ENCODE peak calls at places on chromosomes 2 and 18, in ten cellular contexts. G is breast epithelium, O is HCT116, R is psoas muscle, W is LNCaP clone FGC, I is stomach, Y is left ventricle myocardium inferior, C is Calu3, S is K562, B is upper lobe of left lung. P is an unnamed sample.
A peak's percentile ranks its signal among the peaks of the same experiment; 100 is the strongest.

GRCh38 chr18:3649559-3650426 is 199.8 kb downstream of the TGIF1 start:
- DNase-seq in W (no peak), O (no peak), B (no peak), R (peak; percentile 68), I (no peak), C (peak; percentile 30), Y (no peak), G (no peak), S (no peak), P (no peak)

GRCh38 chr2:185780890-185781289 is 42.3 kb downstream of the FSIP2 start:
- DNase-seq in W (no peak), O (no peak), S (no peak), B (no peak), I (no peak), C (no peak), Y (no peak), G (no peak), R (no peak), P (no peak)

GRCh38 chr2:143942486-143942885 is 577.4 kb downstream of the ZEB2 start:
- DNase-seq in W (no peak), Y (no peak), B (no peak), R (no peak), I (no peak), C (no peak), O (no peak), S (no peak), G (no peak), P (no peak)

GRCh38 chr18:7945882-7946281 is 378.8 kb downstream of the PTPRM start:
- DNase-seq in S (no peak), R (no peak), B (no peak), O (no peak), W (no peak), C (peak; percentile 32), I (no peak), Y (no peak), G (no peak), P (no peak)

GRCh38 chr2:112791693-112792230 is 7.5 kb upstream of the IL1A start:
- DNase-seq in W (no peak), S (no peak), B (no peak), G (no peak), I (no peak), Y (no peak), O (no peak), R (no peak), C (no peak), P (no peak)

GRCh38 chr18:57438669-57439616 is 3.8 kb downstream of the ONECUT2 start:
- DNase-seq in R (no peak), I (no peak), O (no peak), B (peak; percentile 26), Y (no peak), S (no peak), C (peak; percentile 17), G (no peak), W (no peak), P (no peak)

GRCh38 chr18:3631927-3632326 is 182.0 kb downstream of the TGIF1 start:
- DNase-seq in W (no peak), S (no peak), C (no peak), I (no peak), R (no peak), O (no peak), G (no peak), Y (no peak), B (no peak), P (peak; percentile 40)

GRCh38 chr2:96921561-96922303 is 51.9 kb upstream of the SEMA4C start:
- DNase-seq in W (no peak), C (no peak), Y (no peak), O (no peak), G (no peak), R (no peak), S (no peak), B (no peak), I (no peak), P (no peak)

GRCh38 chr2:203740741-203741363 is 34.4 kb downstream of the CD28 start:
- DNase-seq in W (no peak), O (no peak), I (no peak), R (no peak), B (no peak), G (no peak), S (no peak), C (no peak), Y (no peak), P (no peak)

GRCh38 chr2:172927381-172928357 is 148.0 kb upstream of the MAP3K20 start:
- DNase-seq in C (no peak), B (no peak), I (peak; percentile 64), S (no peak), O (no peak), Y (peak; percentile 19), R (no peak), G (no peak), W (peak; percentile 46), P (peak; percentile 32)

GRCh38 chr18:519019-519879 is 18.7 kb upstream of the COLEC12 start:
- DNase-seq in O (no peak), B (no peak), G (no peak), R (peak; percentile 36), C (no peak), W (no peak), I (peak; percentile 71), S (no peak), Y (peak; percentile 63), P (no peak)

GRCh38 chr2:203786912-203787311 is 80.5 kb downstream of the CD28 start:
- DNase-seq in Y (peak; percentile 29), R (no peak), C (no peak), G (no peak), O (no peak), S (no peak), B (no peak), W (no peak), I (no peak), P (no peak)

GRCh38 chr18:45046226-45046625 is 365.5 kb downstream of the SETBP1 start:
- DNase-seq in W (no peak), G (no peak), I (no peak), R (no peak), Y (no peak), S (no peak), B (no peak), O (no peak), C (no peak), P (no peak)

GRCh38 chr2:107669335-107669734 is 157.4 kb upstream of the RGPD4 start:
- DNase-seq in G (no peak), O (no peak), W (no peak), I (no peak), S (no peak), B (no peak), C (no peak), Y (no peak), R (no peak), P (no peak)
- TF ChIP-seq CTCF in G (no peak), O (no peak), W (peak; percentile 40), I (no peak), S (no peak), B (no peak), C (no peak), Y (peak; percentile 48), R (no peak), P (no peak)

DNA sequence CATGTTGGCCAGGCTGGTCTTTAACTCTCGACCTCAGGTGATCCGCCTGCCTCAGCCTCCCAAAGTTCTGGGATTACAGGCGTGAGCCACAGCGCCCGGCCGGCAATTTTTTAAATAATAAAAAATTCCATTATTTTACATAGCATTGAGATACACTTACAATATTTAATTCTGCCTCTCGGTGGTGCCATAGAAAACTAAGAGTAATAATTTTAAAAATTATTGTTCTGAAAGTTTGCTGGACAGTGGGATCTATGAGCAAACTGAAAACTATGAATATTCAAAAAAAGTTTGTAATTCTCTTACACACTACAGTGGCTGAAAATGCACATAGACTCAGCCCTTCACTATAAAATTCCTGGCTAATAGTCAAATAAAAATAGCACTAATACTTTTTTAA is 90.9 kb upstream of the STON1 start:
- DNase-seq in G (no peak), O (no peak), I (no peak), R (no peak), W (no peak), Y (no peak), S (no peak), C (no peak), B (no peak), P (no peak)
- TF ChIP-seq CTCF in G (no peak), O (no peak), I (no peak), R (no peak), W (no peak), Y (no peak), S (no peak), C (no peak), B (no peak), P (no peak)

GRCh38 chr2:242043538-242044205 is 174.1 kb downstream of the RTP5 start:
- DNase-seq in O (no peak), R (no peak), B (no peak), Y (no peak), G (no peak), C (no peak), W (no peak), S (no peak), I (no peak), P (peak; percentile 26)

GRCh38 chr2:242044206-242044590 is 174.7 kb downstream of the RTP5 start:
- DNase-seq in O (no peak), R (no peak), C (no peak), B (no peak), S (no peak), G (no peak), Y (no peak), W (no peak), I (no peak), P (no peak)

GRCh38 chr2:242048479-242048878 is 178.9 kb downstream of the RTP5 start:
- DNase-seq in G (no peak), R (no peak), B (no peak), C (no peak), O (no peak), W (no peak), S (no peak), Y (no peak), I (no peak), P (no peak)

GRCh38 chr2:242047963-242048362 is 178.4 kb downstream of the RTP5 start:
- DNase-seq in I (no peak), S (no peak), C (no peak), G (peak; percentile 20), B (no peak), W (no peak), R (no peak), Y (no peak), O (no peak), P (no peak)

GRCh38 chr2:242046184-242046826 is 176.8 kb downstream of the RTP5 start:
- DNase-seq in R (no peak), G (no peak), S (no peak), O (no peak), I (no peak), B (no peak), Y (no peak), W (no peak), C (no peak), P (no peak)
- TF ChIP-seq CTCF in R (no peak), G (no peak), S (no peak), O (no peak), I (no peak), B (no peak), Y (no peak), W (no peak), C (no peak), P (no peak)

DNA sequence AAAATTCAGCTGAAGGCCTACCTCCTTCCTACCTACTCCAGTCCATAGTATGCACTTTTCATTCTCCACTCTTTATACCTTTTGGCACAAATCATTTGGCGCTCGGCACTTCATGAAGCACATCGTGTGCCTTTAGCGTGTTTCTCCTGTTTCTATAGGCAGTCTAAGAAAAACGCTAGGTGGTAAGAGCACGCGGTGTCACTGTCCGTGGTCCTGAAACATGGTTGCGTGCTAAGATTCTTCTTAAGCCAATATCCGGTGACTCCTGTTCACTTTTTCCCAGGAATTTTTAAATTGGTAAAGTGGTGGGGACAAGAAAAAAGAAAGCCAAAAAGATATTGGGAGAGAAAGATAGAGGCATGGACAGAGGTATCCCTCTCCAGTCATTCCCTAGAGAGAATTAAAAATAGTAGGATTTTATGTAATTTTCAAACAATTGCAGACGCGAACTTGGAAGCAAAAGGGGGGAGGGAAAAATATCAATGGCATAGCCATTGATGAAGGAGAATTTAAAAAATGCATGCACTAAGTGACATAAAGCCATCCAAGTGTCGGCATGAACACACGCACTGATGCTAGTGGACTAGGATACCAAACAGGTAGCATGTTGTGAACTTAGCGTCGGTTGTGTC is 1.4 kb upstream of the CTNNA2 start:
- DNase-seq in W (peak; percentile 61), B (no peak), C (no peak), S (peak; percentile 23), Y (no peak), I (peak; percentile 43), G (no peak), O (no peak), R (no peak), P (no peak)
- TF ChIP-seq CTCF in W (no peak), B (no peak), C (no peak), S (no peak), Y (no peak), I (no peak), G (no peak), O (no peak), R (no peak), P (no peak)